ENCODE peak calls at places on chromosome 22, in eight cellular contexts. E is right cardiac atrium; K is CD8-positive, alpha-beta memory T cell; A is effector memory CD4-positive, alpha-beta T cell; Z is HAP-1; Q is left ventricle myocardium inferior; X is gastrocnemius medialis; U is adrenal gland. V is an unnamed sample. For H3K9me3, the result is how much of the 10 kb centered on the place peaks cover.

GRCh38 chr22:31753005-31753633 is 700 bp upstream of the DEPDC5 start:
- DNase-seq in Z (peak), Q (peak), U (peak), A (no peak), E (peak), K (no peak), X (peak), V (no peak)

GRCh38 chr22:35971418-35972119 is 57.1 kb downstream of the RBFOX2 start:
- DNase-seq in U (no peak), K (no peak), Q (no peak), X (no peak), Z (no peak), E (no peak), A (no peak), V (no peak)

GRCh38 chr22:20957691-20958440 is 9.2 kb upstream of the AIFM3 start:
- DNase-seq in X (no peak), U (no peak), A (no peak), E (peak), Q (peak), Z (peak), K (no peak), V (no peak)

GRCh38 chr22:19536564-19536963 is 12.4 kb upstream of the CLDN5 start:
- DNase-seq in A (no peak), X (no peak), K (no peak), Z (no peak), Q (no peak), U (no peak), E (no peak), V (no peak)

GRCh38 chr22:19398206-19398605 is 33.3 kb downstream of the HIRA start:
- DNase-seq in A (no peak), K (no peak), U (peak), X (no peak), Q (no peak), E (no peak), Z (no peak), V (no peak)

GRCh38 chr22:23193882-23194281 is 13.6 kb downstream of the BCR start:
- DNase-seq in X (no peak), Z (no peak), A (no peak), U (no peak), E (peak), K (no peak), Q (no peak), V (no peak)

GRCh38 chr22:44192098-44192810 is 11.5 kb downstream of the PARVG start:
- DNase-seq in U (no peak), E (no peak), A (no peak), K (peak), Q (no peak), Z (peak), X (no peak), V (no peak)

GRCh38 chr22:32448980-32449379 is 15.3 kb downstream of the BPIFC start:
- DNase-seq in E (no peak), Z (no peak), Q (no peak), X (no peak), A (no peak), K (no peak), U (no peak), V (no peak)

GRCh38 chr22:27585141-27585540 is 216.4 kb downstream of the MN1 start:
- DNase-seq in U (no peak), Z (no peak), E (no peak), X (no peak), K (no peak), Q (no peak), A (no peak), V (no peak)

GRCh38 chr22:11253000-11253511 is 4274.9 kb upstream of the OR11H1 start:
- DNase-seq in Q (no peak), E (peak), Z (no peak), U (no peak), X (no peak), A (no peak), K (no peak), V (no peak)

GRCh38 chr22:30858976-30859713 is 109.4 kb downstream of the MORC2 start:
- DNase-seq in Q (no peak), Z (no peak), U (no peak), K (no peak), E (no peak), X (no peak), A (no peak), V (no peak)

GRCh38 chr22:43313497-43314474 is 29.4 kb downstream of the SCUBE1 start:
- DNase-seq in Z (peak), Q (peak), K (no peak), X (peak), E (no peak), U (peak), A (no peak), V (no peak)

GRCh38 chr22:41534219-41534618 is 10.1 kb downstream of the POLR3H start:
- DNase-seq in Z (no peak), U (no peak), Q (no peak), E (no peak), K (no peak), A (no peak), X (no peak), V (no peak)

GRCh38 chr22:22710719-22711531 is 66.5 kb downstream of the GGTLC2 start:
- DNase-seq in X (no peak), A (peak), K (peak), E (peak), U (peak), Z (peak), Q (peak), V (no peak)

GRCh38 chr22:37519268-37520195 is at the start of gene CARD10:
- DNase-seq in A (no peak), X (no peak), Q (peak), K (no peak), E (peak), Z (peak), U (no peak), V (no peak)

GRCh38 chr22:20021196-20022181 is 579 bp downstream of the TANGO2 start:
- DNase-seq in Z (peak), A (no peak), Q (peak), K (no peak), X (peak), E (peak), U (peak), V (peak)

GRCh38 chr22:19035474-19036228 is 86.6 kb downstream of the DGCR2 start:
- DNase-seq in E (no peak), A (no peak), Q (no peak), Z (peak), K (no peak), U (peak), X (no peak), V (no peak)

GRCh38 chr22:21937821-21938070 is 14.9 kb downstream of the PPM1F start:
- DNase-seq in Q (peak), E (peak), X (no peak), U (no peak), A (no peak), Z (no peak), K (no peak), V (no peak)

GRCh38 chr22:20221421-20222340 is 46.4 kb downstream of the RTN4R start:
- DNase-seq in X (peak), Q (peak), E (no peak), A (no peak), K (no peak), U (no peak), Z (no peak), V (no peak)

GRCh38 chr22:44712962-44713361 is 11.0 kb downstream of the PRR5 start:
- DNase-seq in Z (no peak), E (no peak), Q (no peak), X (no peak), K (no peak), U (no peak), A (no peak), V (no peak)

GRCh38 chr22:43312608-43313007 is 30.6 kb downstream of the SCUBE1 start:
- DNase-seq in X (no peak), A (no peak), Z (no peak), Q (no peak), U (no peak), K (no peak), E (no peak), V (no peak)

GRCh38 chr22:33776491-33776890 is 143.8 kb downstream of the LARGE1 start:
- DNase-seq in U (no peak), E (no peak), A (no peak), K (no peak), Z (no peak), X (no peak), Q (no peak), V (no peak)

GRCh38 chr22:30906946-30907345 is 61.6 kb downstream of the MORC2 start:
- DNase-seq in K (no peak), Z (no peak), U (no peak), X (no peak), Q (no peak), A (no peak), E (no peak), V (no peak)

GRCh38 chr22:26972281-26972680 is 314.9 kb downstream of the MIAT start:
- DNase-seq in A (no peak), E (no peak), K (no peak), X (no peak), U (no peak), Z (no peak), Q (no peak), V (no peak)

GRCh38 chr22:29938285-29938693 is 55.3 kb downstream of the MTMR3 start:
- DNase-seq in K (no peak), X (no peak), U (no peak), A (no peak), Q (no peak), E (no peak), Z (no peak), V (no peak)

GRCh38 chr22:19966908-19967750 is 25.5 kb upstream of the TXNRD2 start:
- DNase-seq in E (peak), X (no peak), U (no peak), K (no peak), Q (no peak), A (no peak), Z (no peak), V (no peak)

GRCh38 chr22:32103648-32104326 is 55.3 kb downstream of the C22orf42 start:
- DNase-seq in U (no peak), K (no peak), A (no peak), X (no peak), Z (no peak), E (no peak), Q (no peak), V (no peak)

GRCh38 chr22:31637375-31637937 is 24.6 kb downstream of the PISD start:
- DNase-seq in Z (no peak), E (peak), X (no peak), U (no peak), A (no peak), K (no peak), Q (peak), V (no peak)

DNA sequence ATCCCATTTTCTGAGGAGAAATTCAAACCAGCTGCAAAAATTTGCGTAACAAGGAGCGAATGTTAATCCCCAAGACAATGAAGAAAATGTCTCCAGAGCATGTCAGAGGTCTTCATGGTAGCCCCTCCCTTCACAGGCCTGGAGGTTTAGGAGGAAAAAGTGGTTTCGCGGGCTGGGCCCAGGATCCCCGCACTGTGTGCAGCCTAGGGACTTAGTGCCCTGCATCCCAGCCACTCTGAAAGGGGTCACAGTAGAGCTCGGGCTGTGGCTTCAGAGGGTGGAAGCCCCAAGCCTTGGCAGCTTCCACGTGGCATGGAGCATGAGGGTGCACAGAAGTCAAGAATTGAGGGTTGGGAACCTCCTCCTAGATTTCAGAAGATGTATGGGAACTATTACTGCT is 87.4 kb downstream of the BRD1 start:
- DNase-seq in X (no peak), U (peak), Q (no peak), E (no peak), K (no peak), Z (no peak), A (no peak), V (peak)
- H3K4me3 ChIP-seq in X (no peak), U (no peak), Q (no peak), E (no peak), K (no peak), Z (no peak), A (no peak), V (no peak)

GRCh38 chr22:50420581-50420980 is 54.3 kb downstream of the SBF1 start:
- DNase-seq in E (peak), K (no peak), X (no peak), A (no peak), Q (no peak), Z (no peak), U (no peak), V (no peak)
- H3K9me3 ChIP-seq in E (under half), K (under half), X (under half), A (under half), Q (under half), Z (under half), U (under half), V (under half)

GRCh38 chr22:46735747-46736608 is 2.1 kb downstream of the CERK start:
- DNase-seq in U (no peak), X (no peak), A (no peak), K (no peak), Z (no peak), Q (no peak), E (peak), V (no peak)
- H3K4me3 ChIP-seq in U (no peak), X (peak), A (peak), K (peak), Z (peak), Q (peak), E (peak), V (no peak)

GRCh38 chr22:24535348-24535747 is 19.6 kb downstream of the GUCD1 start:
- DNase-seq in K (no peak), E (no peak), Z (no peak), Q (no peak), A (no peak), X (no peak), U (no peak), V (no peak)

GRCh38 chr22:24532075-24532474 is 22.9 kb downstream of the GUCD1 start:
- DNase-seq in U (no peak), Q (no peak), E (no peak), K (no peak), X (no peak), A (no peak), Z (no peak), V (no peak)

GRCh38 chr22:24541681-24542515 is 13.0 kb downstream of the GUCD1 start:
- DNase-seq in E (no peak), K (no peak), U (no peak), Q (no peak), X (no peak), Z (no peak), A (no peak), V (no peak)

GRCh38 chr22:24540470-24540869 is 14.5 kb downstream of the GUCD1 start:
- DNase-seq in A (no peak), Q (no peak), Z (no peak), U (no peak), E (no peak), K (no peak), X (peak), V (no peak)

DNA sequence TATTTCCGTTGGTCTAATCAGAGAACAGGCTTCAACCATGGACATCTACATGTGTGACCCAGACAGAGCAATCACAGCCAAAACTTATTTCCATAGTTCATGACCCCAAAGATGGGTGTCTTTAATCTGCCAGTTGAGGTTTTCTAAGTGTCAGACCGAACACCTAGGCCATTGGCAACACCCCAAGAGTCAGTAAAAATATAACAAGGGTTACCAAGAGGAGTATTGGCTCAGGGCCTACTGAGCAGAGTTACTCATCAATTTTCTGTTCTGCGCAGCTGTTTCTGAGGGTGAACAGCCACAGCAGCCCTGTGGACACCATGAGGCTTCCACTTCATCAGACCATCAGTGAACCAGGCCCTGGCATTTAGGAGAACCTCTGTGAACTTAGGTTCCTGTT is 18.8 kb downstream of the GUCD1 start:
- DNase-seq in K (no peak), E (no peak), U (no peak), X (no peak), A (no peak), Z (no peak), Q (no peak), V (no peak)
- H3K9me3 ChIP-seq in K (under half), E (under half), U (under half), X (under half), A (under half), Z (under half), Q (under half), V (under half)

GRCh38 chr22:47091921-47092700 is 329.7 kb downstream of the TBC1D22A start:
- DNase-seq in K (no peak), E (no peak), X (no peak), A (no peak), Z (no peak), U (peak), Q (no peak), V (no peak)
- H3K4me3 ChIP-seq in K (no peak), E (no peak), X (no peak), A (no peak), Z (no peak), U (no peak), Q (no peak), V (no peak)

GRCh38 chr22:47396105-47396504 is 633.7 kb downstream of the TBC1D22A start:
- DNase-seq in A (no peak), Q (no peak), Z (no peak), K (no peak), X (no peak), U (no peak), E (no peak), V (no peak)

GRCh38 chr22:47397673-47398072 is 635.2 kb downstream of the TBC1D22A start:
- DNase-seq in Z (no peak), K (no peak), X (no peak), A (no peak), U (no peak), E (no peak), Q (no peak), V (peak)

GRCh38 chr22:47394504-47395440 is 632.3 kb downstream of the TBC1D22A start:
- DNase-seq in Z (no peak), K (no peak), X (no peak), E (no peak), U (no peak), Q (no peak), A (no peak), V (peak)

GRCh38 chr22:47395481-47395880 is 633.0 kb downstream of the TBC1D22A start:
- DNase-seq in X (no peak), Z (no peak), A (no peak), K (no peak), Q (no peak), U (no peak), E (no peak), V (peak)

GRCh38 chr22:47396515-47396914 is 634.1 kb downstream of the TBC1D22A start:
- DNase-seq in A (no peak), X (no peak), Z (no peak), K (no peak), E (no peak), U (no peak), Q (no peak), V (no peak)
- H3K9me3 ChIP-seq in A (under half), X (under half), Z (under half), K (under half), E (under half), U (under half), Q (under half), V (under half)

GRCh38 chr22:38531251-38531956 is 25.3 kb upstream of the DDX17 start:
- DNase-seq in E (no peak), K (no peak), U (no peak), Z (peak), X (no peak), A (no peak), Q (no peak), V (no peak)
- H3K4me3 ChIP-seq in E (no peak), K (peak), U (no peak), Z (no peak), X (no peak), A (no peak), Q (no peak), V (no peak)

GRCh38 chr22:49295851-49296560 is 531.7 kb downstream of the BRD1 start:
- DNase-seq in Q (no peak), Z (no peak), X (no peak), K (no peak), U (peak), E (no peak), A (no peak), V (peak)

GRCh38 chr22:49297871-49298721 is 529.6 kb downstream of the BRD1 start:
- DNase-seq in Q (no peak), X (no peak), Z (no peak), E (no peak), U (peak), A (no peak), K (no peak), V (peak)

GRCh38 chr22:49298834-49299750 is 528.6 kb downstream of the BRD1 start:
- DNase-seq in Q (no peak), U (peak), E (no peak), K (no peak), A (no peak), X (no peak), Z (no peak), V (peak)

GRCh38 chr22:49296561-49296960 is 531.1 kb downstream of the BRD1 start:
- DNase-seq in Q (no peak), Z (no peak), A (no peak), E (no peak), X (no peak), U (peak), K (no peak), V (peak)

DNA sequence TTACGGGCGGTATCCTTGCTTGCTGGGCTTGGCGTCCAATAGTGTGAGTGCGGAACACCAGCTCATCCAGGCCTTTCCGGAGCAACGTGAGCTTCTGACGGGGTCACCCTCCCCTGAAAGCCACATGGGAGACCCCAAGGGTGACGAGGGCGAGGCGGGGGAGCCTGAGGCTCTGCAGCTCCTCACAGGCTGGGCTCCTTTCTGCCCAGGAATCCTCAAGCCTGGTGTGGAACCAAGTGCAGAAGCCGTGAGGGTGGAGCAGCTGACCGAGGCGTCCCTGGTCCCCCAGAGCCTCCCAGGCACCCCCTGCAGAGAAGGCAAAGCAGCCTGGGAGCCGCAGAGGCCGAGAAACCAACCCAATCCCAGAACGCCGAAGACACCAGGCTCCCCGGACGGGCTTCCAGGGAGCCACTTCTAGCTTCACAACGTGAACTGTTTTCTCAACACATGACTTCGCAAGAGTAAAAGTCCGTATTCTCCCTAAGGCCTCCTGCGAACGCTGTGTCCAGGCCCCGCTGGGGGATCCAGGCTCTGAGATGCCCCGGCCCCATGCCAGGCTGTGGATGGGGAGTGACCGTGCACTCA is 530.3 kb downstream of the BRD1 start:
- DNase-seq in Z (no peak), U (peak), K (no peak), X (no peak), E (no peak), Q (no peak), A (no peak), V (peak)
- H3K9me3 ChIP-seq in Z (under half), U (under half), K (under half), X (under half), E (under half), Q (under half), A (under half), V (under half)

V was measured in breast epithelium.